ENCODE peak calls at places on chromosome 12, in six cellular contexts. L is brain microvascular endothelial cell, J is thoracic aorta, X is WERI-Rb-1, D is astrocyte of the spinal cord, H is choroid plexus epithelial cell. G is an unnamed sample.

GRCh38 chr12:98698603-98699463 is 53.7 kb downstream of the APAF1 start:
- DNase-seq in X (peak; percentile 55), L (peak; percentile 48), J (no peak), H (peak; percentile 63), D (peak; percentile 72), G (peak; percentile 53)

GRCh38 chr12:102095677-102096263 is 24.1 kb downstream of the NUP37 start:
- DNase-seq in L (peak; percentile 41), J (no peak), D (peak; percentile 31), H (peak; percentile 72), X (no peak), G (no peak)

GRCh38 chr12:59583003-59583712 is 12.7 kb upstream of the SLC16A7 start:
- DNase-seq in X (no peak), J (no peak), H (no peak), L (no peak), D (no peak), G (no peak)

GRCh38 chr12:57837779-57838562 is 8.6 kb downstream of the CTDSP2 start:
- DNase-seq in D (peak; percentile 65), H (peak; percentile 72), X (no peak), L (peak; percentile 56), J (no peak), G (no peak)

GRCh38 chr12:113130457-113131135 is 5.0 kb downstream of the RASAL1 start:
- DNase-seq in X (peak; percentile 50), J (no peak), H (no peak), L (no peak), D (no peak), G (peak; percentile 63)

GRCh38 chr12:102757874-102758244 is 159.2 kb downstream of the PAH start:
- DNase-seq in X (no peak), H (no peak), D (no peak), J (no peak), L (no peak), G (no peak)

GRCh38 chr12:46556820-46557524 is 184.4 kb upstream of the SLC38A2 start:
- DNase-seq in D (peak; percentile 79), H (peak; percentile 87), X (no peak), L (peak; percentile 81), J (no peak), G (no peak)

GRCh38 chr12:76568130-76568529 is 8.6 kb upstream of the OSBPL8 start:
- DNase-seq in L (no peak), X (peak; percentile 52), J (no peak), H (no peak), D (no peak), G (no peak)

GRCh38 chr12:26195250-26195640 is at the start of gene SSPN:
- DNase-seq in H (peak; percentile 75), L (peak; percentile 20), X (peak; percentile 83), J (peak; percentile 15), D (peak; percentile 82), G (peak; percentile 63)

GRCh38 chr12:71405884-71406283 is 33.7 kb upstream of the LGR5 start:
- DNase-seq in X (no peak), J (no peak), L (no peak), H (no peak), D (no peak), G (no peak)

GRCh38 chr12:1915082-1915968 is 3.1 kb downstream of the CACNA2D4 start:
- DNase-seq in L (no peak), H (no peak), X (no peak), J (no peak), D (no peak), G (no peak)

GRCh38 chr12:114141916-114142564 is 175.9 kb upstream of the RBM19 start:
- DNase-seq in D (no peak), X (peak; percentile 5), H (no peak), L (no peak), J (no peak), G (peak; percentile 8)

GRCh38 chr12:52539821-52540173 is 13.1 kb downstream of the KRT71 start:
- DNase-seq in D (no peak), H (no peak), X (no peak), J (no peak), L (no peak), G (no peak)

GRCh38 chr12:10304161-10304574 is 3.5 kb upstream of the KLRD1 start:
- DNase-seq in D (peak; percentile 86), L (peak; percentile 74), J (no peak), H (peak; percentile 76), X (no peak), G (no peak)

GRCh38 chr12:9699898-9700605 is 30.5 kb downstream of the CLEC2D start:
- DNase-seq in X (no peak), L (no peak), H (peak; percentile 36), D (no peak), J (no peak), G (no peak)

GRCh38 chr12:22180699-22181098 is 134.7 kb downstream of the CMAS start:
- DNase-seq in X (no peak), H (no peak), J (no peak), L (no peak), D (no peak), G (no peak)

DNA sequence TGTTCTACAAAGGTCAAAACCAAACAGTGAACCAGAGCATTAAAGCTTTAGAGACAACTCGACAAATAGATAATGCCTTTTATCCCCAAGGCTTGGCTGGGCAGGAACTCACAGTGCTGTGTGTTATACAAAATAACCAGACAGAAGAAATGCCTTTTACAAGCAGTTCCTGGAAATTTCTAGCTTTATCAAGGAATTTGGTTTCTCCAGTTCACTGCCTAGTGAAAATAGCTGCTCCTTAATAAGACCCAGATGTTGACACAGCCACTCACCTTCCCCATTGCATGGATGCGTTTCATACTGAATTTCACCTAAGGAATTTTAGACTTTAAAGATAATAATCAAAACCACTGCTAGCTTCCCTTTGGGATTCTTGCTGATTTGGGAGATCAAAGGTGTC is 162.1 kb downstream of the C12orf75 start:
- DNase-seq in D (peak; percentile 69), H (peak; percentile 64), L (no peak), X (no peak), J (no peak), G (no peak)
- TF ChIP-seq CTCF in D (no peak), H (no peak), L (no peak), X (no peak), J (no peak), G (no peak)

DNA sequence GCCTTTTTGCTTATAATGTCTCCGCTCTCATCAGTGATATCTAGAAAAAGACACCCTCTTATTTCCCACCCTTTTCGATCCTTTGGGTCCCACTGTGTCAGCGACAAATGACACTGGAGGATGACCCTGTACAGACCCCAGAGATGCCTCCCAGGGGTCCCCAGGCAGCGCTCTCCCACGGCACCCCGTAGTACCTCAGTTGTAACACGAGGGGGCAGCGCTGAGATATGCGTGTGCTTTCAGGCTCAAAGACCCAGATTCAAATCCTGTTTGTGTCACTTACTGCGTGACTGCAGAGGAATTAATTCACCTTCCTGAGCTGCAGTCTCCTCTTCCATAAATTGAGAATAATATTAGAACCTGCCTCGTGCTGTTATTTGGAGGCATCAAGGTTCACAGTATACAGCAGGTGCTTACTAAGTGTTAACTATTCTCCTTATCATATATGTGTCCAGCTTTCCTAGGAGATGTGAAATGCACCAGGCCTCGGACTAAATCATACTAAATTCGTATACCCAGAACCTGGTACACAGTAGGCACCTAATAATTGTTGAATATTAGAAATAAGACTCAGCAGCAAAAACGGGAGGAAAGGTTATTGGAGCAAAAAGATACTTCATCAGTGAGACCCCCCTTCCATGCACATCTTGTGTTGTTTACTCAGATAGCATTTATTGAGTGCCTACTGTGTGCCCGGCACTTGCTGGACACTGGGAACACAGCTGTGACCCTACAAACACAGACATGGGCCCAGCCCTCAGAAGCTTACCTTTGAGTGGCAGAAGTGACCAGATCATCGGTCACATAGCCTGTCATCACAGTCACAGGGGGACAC is 99.9 kb downstream of the PHETA1 start:
- DNase-seq in H (peak; percentile 11), D (no peak), X (no peak), J (no peak), L (no peak), G (no peak)
- TF ChIP-seq CTCF in H (peak; percentile 59), D (peak; percentile 53), X (peak; percentile 67), J (no peak), L (peak; percentile 64), G (peak; percentile 52)

GRCh38 chr12:48004941-48005749 is 869 bp upstream of the COL2A1 start:
- DNase-seq in J (no peak), D (no peak), X (no peak), H (no peak), L (no peak), G (no peak)

GRCh38 chr12:48004039-48004940 is at the start of gene COL2A1:
- DNase-seq in H (no peak), J (no peak), D (peak; percentile 12), L (no peak), X (no peak), G (peak; percentile 37)

GRCh38 chr12:48002773-48003218 is 1.5 kb downstream of the COL2A1 start:
- DNase-seq in H (peak; percentile 33), L (no peak), J (no peak), X (peak; percentile 73), D (peak; percentile 19), G (no peak)

GRCh38 chr12:48002179-48002601 is 2.1 kb downstream of the COL2A1 start:
- DNase-seq in D (no peak), J (no peak), H (no peak), X (no peak), L (no peak), G (no peak)

DNA sequence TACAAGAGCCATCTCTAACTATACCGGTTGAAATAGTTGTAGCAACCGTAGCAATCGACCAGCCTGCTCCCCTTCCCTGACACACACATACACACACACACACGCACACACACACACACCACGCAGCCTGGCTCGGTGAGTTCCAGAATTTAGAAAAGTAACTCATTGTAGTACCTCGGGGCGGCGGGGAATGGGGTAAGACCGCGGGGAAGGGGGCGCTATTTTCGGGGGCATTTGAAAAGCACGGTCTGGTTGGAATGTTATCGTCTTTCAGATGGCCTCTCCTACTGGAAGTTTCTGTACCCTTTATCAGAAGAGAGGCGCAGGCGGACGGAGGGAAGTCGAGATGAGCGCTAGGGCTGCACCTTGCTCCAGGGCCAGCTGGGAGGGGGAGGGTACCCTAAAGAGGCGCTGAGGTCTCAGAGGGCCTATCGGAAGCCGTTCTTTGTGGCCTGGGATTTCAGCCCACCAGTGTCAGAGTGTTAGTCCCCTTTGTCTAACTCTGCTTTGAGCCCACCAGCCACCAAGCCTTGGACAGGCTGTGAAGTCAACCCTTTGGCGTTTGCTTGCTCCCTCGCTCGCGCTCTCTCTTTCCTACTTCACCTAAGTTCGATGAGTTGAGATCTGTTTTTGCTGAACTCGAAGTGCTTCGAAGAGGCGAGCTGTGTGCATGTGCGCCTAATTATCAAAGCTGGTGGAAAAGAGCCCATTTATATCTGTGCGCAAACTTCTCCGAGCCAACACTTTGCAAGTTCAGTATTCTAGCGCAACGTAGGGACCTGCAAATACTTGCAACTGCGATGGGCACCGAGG is 844 bp downstream of the COL2A1 start:
- DNase-seq in D (peak; percentile 3), J (no peak), L (no peak), X (no peak), H (no peak), G (no peak)
- TF ChIP-seq CTCF in D (no peak), J (no peak), L (peak; percentile 5), X (peak; percentile 15), H (no peak), G (no peak)

DNA sequence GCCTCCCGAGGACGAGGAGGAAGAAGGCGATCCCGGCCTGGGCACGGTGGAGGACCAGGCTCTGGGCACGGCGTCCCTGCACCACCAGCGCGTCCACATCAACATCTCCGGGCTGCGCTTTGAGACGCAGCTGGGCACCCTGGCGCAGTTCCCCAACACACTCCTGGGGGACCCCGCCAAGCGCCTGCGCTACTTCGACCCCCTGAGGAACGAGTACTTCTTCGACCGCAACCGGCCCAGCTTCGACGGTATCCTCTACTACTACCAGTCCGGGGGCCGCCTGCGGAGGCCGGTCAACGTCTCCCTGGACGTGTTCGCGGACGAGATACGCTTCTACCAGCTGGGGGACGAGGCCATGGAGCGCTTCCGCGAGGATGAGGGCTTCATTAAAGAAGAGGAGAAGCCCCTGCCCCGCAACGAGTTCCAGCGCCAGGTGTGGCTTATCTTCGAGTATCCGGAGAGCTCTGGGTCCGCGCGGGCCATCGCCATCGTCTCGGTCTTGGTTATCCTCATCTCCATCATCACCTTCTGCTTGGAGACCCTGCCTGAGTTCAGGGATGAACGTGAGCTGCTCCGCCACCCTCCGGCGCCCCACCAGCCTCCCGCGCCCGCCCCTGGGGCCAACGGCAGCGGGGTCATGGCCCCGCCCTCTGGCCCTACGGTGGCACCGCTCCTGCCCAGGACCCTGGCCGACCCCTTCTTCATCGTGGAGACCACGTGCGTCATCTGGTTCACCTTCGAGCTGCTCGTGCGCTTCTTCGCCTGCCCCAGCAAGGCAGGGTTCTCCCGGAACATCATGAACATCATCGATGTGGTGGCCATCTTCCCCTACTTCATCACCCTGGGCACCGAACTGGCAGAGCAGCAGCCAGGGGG is 979 bp downstream of the KCNA5 start:
- DNase-seq in H (no peak), D (no peak), L (no peak), J (no peak), X (no peak), G (no peak)
- TF ChIP-seq CTCF in H (no peak), D (no peak), L (no peak), J (no peak), X (no peak), G (no peak)